ENCODE peak calls at places on chromosomes 6 and 20, in ten cellular contexts. R, H, W, K, F, G, Y, N, E and T are unnamed samples.

GRCh38 chr6:95383878-95384277 is 193.5 kb upstream of the MANEA start:
- DNase-seq in R (no peak), H (no peak), W (no peak), K (no peak), F (no peak), G (no peak), Y (no peak), N (no peak), E (no peak), T (no peak)

GRCh38 chr6:94651239-94651638 is 926.1 kb upstream of the MANEA start:
- DNase-seq in R (no peak), H (no peak), W (no peak), K (no peak), F (no peak), G (no peak), Y (no peak), N (no peak), E (no peak), T (no peak)

GRCh38 chr6:113047148-113047547 is 700.0 kb downstream of the RFPL4B start:
- DNase-seq in R (no peak), H (no peak), W (no peak), K (no peak), F (no peak), G (peak; percentile 23), Y (no peak), N (peak; percentile 65), E (no peak), T (no peak)

GRCh38 chr6:34273242-34273805 is 24.5 kb upstream of the SMIM29 start:
- DNase-seq in R (no peak), H (peak; percentile 55), W (peak; percentile 51), K (no peak), F (no peak), G (no peak), Y (no peak), N (peak; percentile 23), E (no peak), T (peak; percentile 53)

GRCh38 chr20:50348118-50348517 is 157.5 kb downstream of the CEBPB start:
- DNase-seq in R (no peak), H (no peak), W (no peak), K (no peak), F (no peak), G (no peak), Y (peak; percentile 26), N (no peak), E (no peak), T (no peak)

GRCh38 chr6:136726837-136727557 is 65.3 kb downstream of the MAP3K5 start:
- DNase-seq in R (no peak), H (no peak), W (no peak), K (no peak), F (no peak), G (no peak), Y (no peak), N (no peak), E (no peak), T (no peak)

GRCh38 chr6:138250513-138251247 is 32.4 kb upstream of the PBOV1 start:
- DNase-seq in R (no peak), H (no peak), W (no peak), K (no peak), F (no peak), G (no peak), Y (no peak), N (peak; percentile 70), E (no peak), T (no peak)

GRCh38 chr6:127904160-127904559 is 3.3 kb upstream of the THEMIS start:
- DNase-seq in R (peak; percentile 19), H (no peak), W (no peak), K (no peak), F (no peak), G (no peak), Y (peak; percentile 12), N (no peak), E (no peak), T (no peak)

GRCh38 chr6:121597654-121598053 is 162.2 kb downstream of the GJA1 start:
- DNase-seq in R (no peak), H (no peak), W (no peak), K (no peak), F (no peak), G (no peak), Y (no peak), N (peak; percentile 53), E (no peak), T (no peak)

GRCh38 chr6:47651505-47651944 is 46.9 kb upstream of the ADGRF4 start:
- DNase-seq in R (no peak), H (no peak), W (no peak), K (no peak), F (no peak), G (peak; percentile 16), Y (no peak), N (no peak), E (no peak), T (no peak)

GRCh38 chr20:23349338-23350006 is 1.1 kb upstream of the NXT1 start:
- DNase-seq in R (peak; percentile 52), H (no peak), W (peak; percentile 45), K (no peak), F (no peak), G (no peak), Y (peak; percentile 79), N (no peak), E (no peak), T (peak; percentile 53)
- TF ChIP-seq CTCF in R (peak; percentile 44), H (peak; percentile 57), W (no peak), K (peak; percentile 53), F (peak; percentile 12), G (peak; percentile 51), Y (no peak), N (peak; percentile 23), E (peak; percentile 56), T (peak; percentile 29)

DNA sequence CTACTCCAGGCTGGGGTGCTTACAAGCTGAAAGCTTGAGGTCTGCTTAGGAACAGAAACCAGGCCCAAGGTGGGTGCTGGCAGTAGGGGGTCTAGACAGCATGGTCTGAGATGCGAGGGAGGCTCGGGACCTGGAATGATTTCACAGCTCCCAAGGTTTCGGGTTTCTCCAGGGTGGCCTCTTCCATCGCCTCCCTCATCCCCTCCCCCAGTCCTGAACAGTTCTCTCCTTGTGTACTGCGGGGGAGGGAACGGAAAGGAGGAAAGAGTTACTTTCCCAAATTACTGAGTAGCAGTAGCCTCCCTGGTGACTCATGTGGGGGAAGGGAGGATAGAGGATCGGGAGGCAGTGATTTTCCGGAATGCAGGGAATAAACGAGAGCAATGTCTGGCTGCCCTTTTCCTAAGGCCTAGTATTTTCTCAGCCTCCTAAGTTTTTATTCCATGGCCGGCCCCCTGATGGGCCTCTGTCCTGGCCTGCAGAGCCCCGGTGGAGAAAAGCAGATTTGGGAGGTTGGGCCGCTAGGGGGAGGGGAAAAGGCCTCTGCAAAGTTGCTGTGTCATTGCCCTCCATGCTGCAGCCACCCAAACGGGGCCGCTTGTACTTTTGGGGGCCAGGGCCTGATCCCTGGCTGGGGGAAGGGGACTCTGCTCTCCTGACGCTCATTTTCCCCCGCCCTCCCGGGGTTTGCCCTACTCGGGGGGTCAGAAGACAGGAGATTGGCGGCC is 1.5 kb downstream of the BRD2 start:
- DNase-seq in R (peak; percentile 92), H (peak; percentile 73), W (peak; percentile 38), K (peak; percentile 71), F (peak; percentile 83), G (peak; percentile 93), Y (peak; percentile 88), N (peak; percentile 98), E (no peak), T (no peak)
- TF ChIP-seq CTCF in R (peak; percentile 60), H (peak; percentile 36), W (no peak), K (peak; percentile 38), F (peak; percentile 27), G (peak; percentile 33), Y (peak; percentile 12), N (no peak), E (peak; percentile 18), T (no peak)

GRCh38 chr20:62676976-62677375 is 31.7 kb upstream of the NTSR1 start:
- DNase-seq in R (no peak), H (no peak), W (no peak), K (no peak), F (no peak), G (no peak), Y (no peak), N (no peak), E (no peak), T (no peak)

GRCh38 chr20:62683136-62683535 is 25.5 kb upstream of the NTSR1 start:
- DNase-seq in R (no peak), H (no peak), W (no peak), K (no peak), F (no peak), G (no peak), Y (no peak), N (no peak), E (no peak), T (no peak)

GRCh38 chr20:62677678-62678077 is 31.0 kb upstream of the NTSR1 start:
- DNase-seq in R (no peak), H (no peak), W (no peak), K (no peak), F (no peak), G (no peak), Y (no peak), N (no peak), E (no peak), T (no peak)

GRCh38 chr20:62678553-62678952 is 30.1 kb upstream of the NTSR1 start:
- DNase-seq in R (no peak), H (no peak), W (no peak), K (no peak), F (no peak), G (no peak), Y (no peak), N (no peak), E (no peak), T (no peak)

GRCh38 chr20:62679978-62680589 is 28.6 kb upstream of the NTSR1 start:
- DNase-seq in R (no peak), H (no peak), W (no peak), K (no peak), F (no peak), G (no peak), Y (no peak), N (no peak), E (no peak), T (no peak)
- TF ChIP-seq CTCF in R (no peak), H (no peak), W (no peak), K (no peak), F (no peak), G (no peak), Y (peak; percentile 8), N (no peak), E (no peak), T (no peak)

GRCh38 chr20:47489448-47489872 is 12.2 kb upstream of the NCOA3 start:
- DNase-seq in R (no peak), H (peak; percentile 18), W (no peak), K (peak; percentile 71), F (no peak), G (no peak), Y (no peak), N (no peak), E (no peak), T (no peak)

GRCh38 chr20:47493954-47494293 is 7.8 kb upstream of the NCOA3 start:
- DNase-seq in R (no peak), H (no peak), W (no peak), K (no peak), F (no peak), G (no peak), Y (peak; percentile 36), N (no peak), E (no peak), T (no peak)

GRCh38 chr20:47490795-47491194 is 10.9 kb upstream of the NCOA3 start:
- DNase-seq in R (no peak), H (no peak), W (no peak), K (no peak), F (no peak), G (no peak), Y (no peak), N (no peak), E (no peak), T (no peak)

GRCh38 chr20:47493175-47493953 is 8.3 kb upstream of the NCOA3 start:
- DNase-seq in R (no peak), H (peak; percentile 87), W (no peak), K (peak; percentile 79), F (peak; percentile 35), G (no peak), Y (no peak), N (peak; percentile 75), E (no peak), T (no peak)

GRCh38 chr20:47492284-47492683 is 9.4 kb upstream of the NCOA3 start:
- DNase-seq in R (no peak), H (no peak), W (no peak), K (no peak), F (no peak), G (no peak), Y (no peak), N (no peak), E (no peak), T (no peak)
- TF ChIP-seq CTCF in R (no peak), H (no peak), W (no peak), K (no peak), F (no peak), G (no peak), Y (no peak), N (no peak), E (no peak), T (no peak)